ENCODE peak calls at places on chromosomes 13 and 19, in five cellular contexts. M is stimulated activated CD8-positive, alpha-beta memory T cell treated with anti-CD3 and anti-CD28 coated beads, Interleukin-4, amount 100 ng/mL, for 24 hours; N is AG09319; V is non-pigmented ciliary epithelial cell; I is endothelial cell. G is an unnamed sample.

GRCh38 chr19:48635966-48636858 is 967 bp downstream of the DBP start:
- DNase-seq in M (no peak), N (no peak), V (no peak), I (no peak), G (peak)

GRCh38 chr13:39159393-39159792 is 121.1 kb downstream of the NHLRC3 start:
- DNase-seq in M (no peak), N (no peak), V (no peak), I (no peak), G (no peak)

GRCh38 chr19:52653161-52653560 is 15.0 kb upstream of the ZNF83 start:
- DNase-seq in M (no peak), N (no peak), V (no peak), I (no peak), G (no peak)

GRCh38 chr13:77014906-77015685 is 11.9 kb downstream of the FBXL3 start:
- DNase-seq in M (no peak), N (no peak), V (no peak), I (no peak), G (no peak)

GRCh38 chr13:56349866-56350265 is 790.9 kb upstream of the PRR20A start:
- DNase-seq in M (no peak), N (no peak), V (no peak), I (no peak), G (no peak)

GRCh38 chr19:632228-633067 is 889 bp downstream of the POLRMT start:
- DNase-seq in M (peak), N (no peak), V (no peak), I (peak), G (no peak)

GRCh38 chr19:4216832-4217231 is 12.5 kb upstream of the EBI3 start:
- DNase-seq in M (no peak), N (no peak), V (no peak), I (no peak), G (no peak)

GRCh38 chr19:3575260-3575741 is 2.6 kb downstream of the HMG20B start:
- DNase-seq in M (no peak), N (no peak), V (no peak), I (peak), G (no peak)

GRCh38 chr13:103055166-103055565 is 11.1 kb downstream of the SLC10A2 start:
- DNase-seq in M (no peak), N (no peak), V (no peak), I (no peak), G (no peak)

GRCh38 chr19:50759886-50760285 is 10.4 kb upstream of the GPR32 start:
- DNase-seq in M (no peak), N (no peak), V (no peak), I (no peak), G (no peak)

GRCh38 chr19:55688422-55689218 is 13.6 kb downstream of the EPN1 start:
- DNase-seq in M (no peak), N (no peak), V (no peak), I (no peak), G (peak)

GRCh38 chr19:29404951-29405727 is 120.7 kb upstream of the VSTM2B start:
- DNase-seq in M (no peak), N (no peak), V (no peak), I (no peak), G (no peak)

GRCh38 chr19:6987850-6988249 is 33.4 kb downstream of the MBD3L2B start:
- DNase-seq in M (no peak), N (no peak), V (no peak), I (no peak), G (no peak)

GRCh38 chr19:44613295-44614168 is at the start of gene IGSF23:
- DNase-seq in M (no peak), N (no peak), V (no peak), I (no peak), G (no peak)

GRCh38 chr19:47698631-47699359 is 14.4 kb upstream of the EHD2 start:
- DNase-seq in M (no peak), N (no peak), V (no peak), I (no peak), G (no peak)

GRCh38 chr19:55809381-55810058 is 22.3 kb downstream of the NLRP11 start:
- DNase-seq in M (peak), N (no peak), V (no peak), I (no peak), G (peak)

GRCh38 chr13:78826312-78826711 is 167.4 kb upstream of the OBI1 start:
- DNase-seq in M (no peak), N (no peak), V (no peak), I (no peak), G (no peak)

GRCh38 chr13:50129065-50129922 is 114.0 kb downstream of the KCNRG start:
- DNase-seq in M (no peak), N (no peak), V (no peak), I (no peak), G (peak)

GRCh38 chr13:28257305-28257704 is 119.0 kb downstream of the PAN3 start:
- DNase-seq in M (no peak), N (no peak), V (no peak), I (no peak), G (no peak)

GRCh38 chr13:74289861-74290260 is 155.7 kb upstream of the KLF12 start:
- DNase-seq in M (no peak), N (no peak), V (no peak), I (no peak), G (no peak)

GRCh38 chr13:89554801-89555200 is 1792.7 kb upstream of the MIR17HG start:
- DNase-seq in M (no peak), N (no peak), V (no peak), I (no peak), G (no peak)

GRCh38 chr19:18795540-18795939 is 4.4 kb upstream of the COMP start:
- DNase-seq in M (no peak), N (no peak), V (no peak), I (no peak), G (no peak)

GRCh38 chr19:3985643-3986259 is 488 bp upstream of the EEF2 start:
- DNase-seq in M (no peak), N (no peak), V (no peak), I (no peak), G (no peak)

GRCh38 chr19:46413262-46414031 is at the start of gene CCDC8:
- DNase-seq in M (no peak), N (peak), V (peak), I (peak), G (no peak)

GRCh38 chr19:35806597-35806996 is 6.0 kb downstream of the PRODH2 start:
- DNase-seq in M (no peak), N (no peak), V (no peak), I (no peak), G (no peak)